ENCODE peak calls at places on chromosomes 5 and 9, in six cellular contexts. O is sigmoid colon, C is right lobe of liver, T is foreskin fibroblast, A is fibroblast of the aortic adventitia, Q is astrocyte of the cerebellum. N is an unnamed sample.
A peak's percentile ranks its signal among the peaks of the same experiment; 100 is the strongest.

GRCh38 chr9:103152473-103152872 is 157.3 kb downstream of the CYLC2 start:
- DNase-seq in O (no peak), C (no peak), T (no peak), A (no peak), Q (no peak), N (no peak)

GRCh38 chr5:55234171-55234700 is 828 bp upstream of the CCNO start:
- DNase-seq in O (no peak), C (no peak), T (no peak), A (peak; percentile 37), Q (peak; percentile 4), N (peak; percentile 15)

GRCh38 chr5:16437974-16438373 is 27.6 kb downstream of the ZNF622 start:
- DNase-seq in O (no peak), C (no peak), T (no peak), A (peak; percentile 13), Q (no peak), N (no peak)

GRCh38 chr9:69174645-69175487 is 789 bp downstream of the TJP2 start:
- DNase-seq in O (peak; percentile 68), C (peak; percentile 55), T (peak; percentile 97), A (peak; percentile 96), Q (peak; percentile 91), N (no peak)

GRCh38 chr9:131827821-131828369 is 88.0 kb upstream of the RAPGEF1 start:
- DNase-seq in O (no peak), C (no peak), T (no peak), A (no peak), Q (no peak), N (no peak)

GRCh38 chr9:34547960-34548603 is 25.3 kb upstream of the ENHO start:
- DNase-seq in O (peak; percentile 85), C (peak; percentile 80), T (peak; percentile 65), A (peak; percentile 61), Q (peak; percentile 9), N (peak; percentile 70)

GRCh38 chr5:173333900-173334685 is 5.9 kb upstream of the STC2 start:
- DNase-seq in O (no peak), C (no peak), T (no peak), A (peak; percentile 88), Q (no peak), N (no peak)

GRCh38 chr5:79582186-79582585 is 30.1 kb upstream of the TENT2 start:
- DNase-seq in O (no peak), C (no peak), T (no peak), A (no peak), Q (no peak), N (no peak)

GRCh38 chr9:133333566-133333965 is 2.4 kb downstream of the SURF6 start:
- DNase-seq in O (peak; percentile 60), C (no peak), T (no peak), A (no peak), Q (no peak), N (peak; percentile 11)

GRCh38 chr9:77752566-77752965 is 104.4 kb upstream of the GNA14 start:
- DNase-seq in O (no peak), C (no peak), T (peak; percentile 77), A (peak; percentile 98), Q (peak; percentile 93), N (no peak)

GRCh38 chr5:132905938-132906337 is 32.5 kb downstream of the LEAP2 start:
- DNase-seq in O (no peak), C (no peak), T (peak; percentile 9), A (no peak), Q (no peak), N (no peak)
- TF ChIP-seq CTCF in O (no peak), C (peak; percentile 39), T (no peak), A (peak; percentile 3), Q (no peak), N (peak; percentile 13)

GRCh38 chr5:108531367-108532211 is 149.7 kb upstream of the FBXL17 start:
- DNase-seq in O (no peak), C (no peak), T (no peak), A (peak; percentile 57), Q (no peak), N (no peak)

GRCh38 chr5:108524564-108524963 is 142.7 kb upstream of the FBXL17 start:
- DNase-seq in O (no peak), C (no peak), T (no peak), A (no peak), Q (no peak), N (no peak)

GRCh38 chr5:108530706-108531105 is 148.8 kb upstream of the FBXL17 start:
- DNase-seq in O (no peak), C (no peak), T (no peak), A (no peak), Q (no peak), N (no peak)

GRCh38 chr5:108528655-108529054 is 146.8 kb upstream of the FBXL17 start:
- DNase-seq in O (no peak), C (no peak), T (no peak), A (no peak), Q (no peak), N (no peak)

GRCh38 chr5:108529381-108529780 is 147.5 kb upstream of the FBXL17 start:
- DNase-seq in O (no peak), C (no peak), T (peak; percentile 10), A (peak; percentile 29), Q (no peak), N (no peak)
- H3K4me3 ChIP-seq in O (no peak overlapping the region), C (no peak overlapping the region), T (no peak overlapping the region), A (no peak overlapping the region), Q (no peak overlapping the region), N (no peak overlapping the region)

GRCh38 chr9:124218438-124219289 is 39.1 kb upstream of the NEK6 start:
- DNase-seq in O (peak; percentile 74), C (peak; percentile 65), T (peak; percentile 58), A (peak; percentile 12), Q (no peak), N (no peak)
- TF ChIP-seq CTCF in O (no peak), C (no peak), T (no peak), A (no peak), Q (peak; percentile 10), N (no peak)

GRCh38 chr9:85941617-85941930 is 628 bp downstream of the NAA35 start:
- DNase-seq in O (no peak), C (no peak), T (no peak), A (no peak), Q (no peak), N (no peak)

GRCh38 chr9:85941966-85942912 is 1.3 kb downstream of the NAA35 start:
- DNase-seq in O (no peak), C (no peak), T (peak; percentile 2), A (peak; percentile 19), Q (no peak), N (no peak)

GRCh38 chr9:85944672-85945071 is 3.7 kb downstream of the NAA35 start:
- DNase-seq in O (no peak), C (no peak), T (no peak), A (no peak), Q (no peak), N (no peak)

GRCh38 chr9:85943757-85944430 is 2.9 kb downstream of the NAA35 start:
- DNase-seq in O (no peak), C (no peak), T (no peak), A (no peak), Q (no peak), N (no peak)

GRCh38 chr9:85942913-85943729 is 2.2 kb downstream of the NAA35 start:
- DNase-seq in O (no peak), C (no peak), T (no peak), A (no peak), Q (no peak), N (no peak)
- H3K4me3 ChIP-seq in O (peak overlapping the region; percentile 5), C (no peak overlapping the region), T (no peak overlapping the region), A (no peak overlapping the region), Q (no peak overlapping the region), N (peak overlapping the region; percentile 82)

DNA sequence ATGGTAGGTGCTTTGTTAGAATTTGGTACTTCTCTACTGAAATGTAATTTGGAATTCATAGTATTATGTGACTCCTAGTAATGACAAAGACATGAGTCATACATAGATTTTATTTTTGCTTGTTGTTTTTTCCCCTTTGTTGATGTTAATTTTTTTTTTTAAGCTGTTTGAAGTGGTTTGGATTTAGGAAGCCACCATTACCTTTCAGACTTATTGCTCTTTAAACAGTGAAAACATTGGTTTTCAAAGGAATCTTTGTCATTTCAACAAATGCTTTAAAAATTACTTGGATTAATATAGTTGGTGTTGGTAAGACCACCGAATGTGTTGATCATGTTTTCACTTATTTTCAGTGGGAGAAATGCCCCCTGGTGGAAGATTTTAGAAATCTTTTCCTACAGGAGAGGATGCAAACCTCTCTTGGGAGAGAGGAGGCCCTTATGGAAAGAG is 170.1 kb upstream of the PITX1 start:
- DNase-seq in O (no peak), C (no peak), T (no peak), A (no peak), Q (peak; percentile 5), N (no peak)
- TF ChIP-seq CTCF in O (no peak), C (peak; percentile 23), T (peak; percentile 22), A (peak; percentile 49), Q (peak; percentile 40), N (peak; percentile 40)

N was measured in left ventricle myocardium inferior.